ENCODE peak calls at places on chromosomes 1 and 21, in seven cellular contexts. X, G, D, O, U, Y and C are unnamed samples.

GRCh38 chr21:45015469-45015860 is 58.9 kb upstream of the ADARB1 start:
- DNase-seq in X (no peak), U (no peak), G (no peak), O (no peak), Y (peak; percentile 4), D (peak; percentile 65), C (peak; percentile 10)

GRCh38 chr1:167714851-167715652 is 6.7 kb upstream of the MPZL1 start:
- DNase-seq in O (peak; percentile 94), D (peak; percentile 89), Y (peak; percentile 77), U (peak; percentile 93), X (peak; percentile 98), G (peak; percentile 92), C (peak; percentile 85)

GRCh38 chr1:243765676-243766075 is 84.4 kb downstream of the AKT3 start:
- DNase-seq in O (no peak), G (no peak), Y (no peak), D (no peak), U (no peak), X (no peak), C (no peak)

GRCh38 chr1:179807691-179808485 is 64.8 kb downstream of the FAM163A start:
- DNase-seq in O (no peak), G (no peak), D (no peak), U (no peak), Y (no peak), X (no peak), C (no peak)

GRCh38 chr1:203547147-203547546 is 53.2 kb downstream of the OPTC start:
- DNase-seq in X (no peak), D (no peak), G (no peak), Y (no peak), O (no peak), U (no peak), C (no peak)

GRCh38 chr1:84836145-84836544 is 56.9 kb downstream of the LPAR3 start:
- DNase-seq in O (no peak), X (no peak), G (no peak), D (no peak), Y (no peak), U (no peak), C (no peak)

GRCh38 chr1:116164056-116164889 is 53.1 kb downstream of the MAB21L3 start:
- DNase-seq in D (peak; percentile 83), G (no peak), O (no peak), Y (peak; percentile 63), U (no peak), X (no peak), C (no peak)

GRCh38 chr1:162677607-162678371 is 45.5 kb downstream of the DDR2 start:
- DNase-seq in D (no peak), Y (no peak), O (no peak), X (peak; percentile 65), U (no peak), G (no peak), C (no peak)

GRCh38 chr1:213931804-213932203 is 56.0 kb upstream of the PROX1 start:
- DNase-seq in G (no peak), Y (no peak), D (no peak), O (no peak), X (no peak), U (no peak), C (no peak)

GRCh38 chr1:66022904-66023620 is 230.4 kb downstream of the PDE4B start:
- DNase-seq in Y (no peak), U (no peak), O (peak; percentile 5), D (no peak), G (no peak), X (peak; percentile 17), C (no peak)

GRCh38 chr1:107804134-107804533 is 160.8 kb downstream of the VAV3 start:
- DNase-seq in U (no peak), X (peak; percentile 60), O (peak; percentile 64), G (no peak), D (no peak), Y (no peak), C (no peak)

GRCh38 chr1:191151321-191151807 is 673.7 kb upstream of the BRINP3 start:
- DNase-seq in Y (no peak), D (no peak), G (no peak), U (no peak), X (no peak), O (no peak), C (no peak)

GRCh38 chr1:154869351-154870116 is 547 bp downstream of the KCNN3 start:
- DNase-seq in X (no peak), D (peak; percentile 74), U (peak; percentile 39), O (no peak), Y (peak; percentile 64), G (no peak), C (peak; percentile 68)

GRCh38 chr1:41713557-41714327 is 205.0 kb downstream of the HIVEP3 start:
- DNase-seq in U (no peak), X (no peak), O (no peak), G (no peak), D (no peak), Y (no peak), C (peak; percentile 51)

GRCh38 chr1:69915347-69915746 is 290.0 kb downstream of the LRRC40 start:
- DNase-seq in U (no peak), G (no peak), O (no peak), D (no peak), X (no peak), Y (no peak), C (no peak)

GRCh38 chr1:2258122-2258812 is 30.1 kb downstream of the SKI start:
- DNase-seq in U (no peak), G (no peak), Y (no peak), D (no peak), O (no peak), X (no peak), C (no peak)

GRCh38 chr1:155859881-155860841 is 794 bp downstream of the SYT11 start:
- DNase-seq in D (peak; percentile 90), O (peak; percentile 72), X (no peak), Y (peak; percentile 87), G (no peak), U (peak; percentile 67), C (peak; percentile 90)

GRCh38 chr1:185695299-185695698 is 38.9 kb upstream of the HMCN1 start:
- DNase-seq in U (no peak), D (no peak), X (peak; percentile 42), G (no peak), O (peak; percentile 22), Y (no peak), C (no peak)

GRCh38 chr1:244709491-244710368 is 56.8 kb downstream of the DESI2 start:
- DNase-seq in U (no peak), X (no peak), O (no peak), D (no peak), G (no peak), Y (no peak), C (no peak)

DNA sequence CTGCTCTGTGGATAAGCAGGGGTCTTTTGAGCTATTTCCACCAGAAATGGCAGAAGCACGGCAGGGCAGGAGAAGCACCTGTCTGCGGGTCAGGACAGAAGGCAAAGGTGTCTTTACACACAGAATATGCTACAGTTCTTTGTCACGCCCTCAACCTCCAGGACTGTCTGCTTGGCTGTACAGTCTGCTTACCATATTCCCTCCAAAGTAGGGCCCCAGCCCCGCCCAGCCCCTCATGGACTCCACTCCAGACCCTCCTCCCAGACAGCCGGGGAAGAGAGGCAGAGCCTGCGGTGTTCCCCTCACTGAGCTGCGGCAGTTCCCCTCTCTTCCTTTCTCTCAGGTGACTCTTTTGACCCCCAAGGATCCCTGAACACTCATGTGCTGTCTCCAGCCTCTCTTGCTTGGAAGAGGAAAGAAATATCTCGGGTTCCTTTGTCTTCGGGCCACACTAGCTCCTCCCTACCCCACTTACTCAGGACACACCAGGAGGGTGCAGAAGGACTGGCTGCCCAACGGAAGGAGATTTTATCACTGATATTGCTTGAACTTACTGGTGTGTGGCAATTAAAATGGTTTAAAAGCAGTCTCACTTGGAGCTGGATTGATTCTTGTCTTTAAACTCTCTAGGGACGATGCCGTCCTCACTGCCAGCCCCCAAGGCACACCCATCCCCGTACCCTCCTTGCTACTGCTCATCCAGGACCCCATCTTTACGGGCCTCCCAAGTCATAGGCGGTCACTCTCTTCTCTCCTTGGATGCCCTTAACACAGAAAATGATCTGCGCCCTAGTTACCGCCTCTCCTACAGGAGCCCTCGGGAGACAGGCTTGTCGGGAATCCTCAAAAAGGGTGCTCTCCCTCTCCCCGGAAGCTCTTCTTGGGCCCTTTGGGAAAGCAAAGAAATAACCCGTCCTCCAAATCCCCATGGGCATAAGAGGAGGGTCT is 169.7 kb downstream of the TOMM20 start:
- DNase-seq in Y (no peak), G (no peak), D (no peak), U (no peak), X (no peak), O (no peak), C (no peak)
- H3K4me1 ChIP-seq in Y (peaks cover 82% of the 10 kb centered on the region), G (peaks cover 98% of the 10 kb centered on the region), D (peaks cover 63% of the 10 kb centered on the region), U (peaks cover 95% of the 10 kb centered on the region), X (peaks cover 36% of the 10 kb centered on the region), O (peaks cover 99% of the 10 kb centered on the region), C (peaks cover 7% of the 10 kb centered on the region)

GRCh38 chr1:46190539-46190938 is 7.7 kb downstream of the POMGNT1 start:
- DNase-seq in G (no peak), X (no peak), O (no peak), D (no peak), U (no peak), Y (no peak), C (no peak)
- H3K27ac ChIP-seq in G (no peak overlapping the region), X (no peak overlapping the region), O (no peak overlapping the region), D (no peak overlapping the region), U (no peak overlapping the region), Y (no peak overlapping the region), C (no peak overlapping the region)

DNA sequence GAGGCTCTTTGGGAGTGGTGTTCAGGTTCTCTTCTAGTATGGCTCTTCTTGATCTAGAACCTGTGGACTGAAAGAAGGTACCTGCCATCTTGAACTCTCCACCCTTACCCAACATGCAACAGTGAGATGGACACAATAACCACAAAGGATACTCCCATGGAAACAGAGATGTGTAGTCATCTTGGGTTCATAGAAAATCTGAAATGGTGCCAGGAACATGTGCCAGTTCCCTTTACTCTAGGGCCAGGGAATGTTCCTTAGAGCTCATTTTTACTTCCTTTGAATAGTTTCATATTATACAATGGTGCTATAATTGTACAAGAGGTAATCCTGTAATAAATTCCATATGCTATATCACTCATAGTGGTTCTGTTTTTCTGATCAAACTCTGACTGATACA is 13.2 kb upstream of the SCYL3 start:
- DNase-seq in U (no peak), O (no peak), D (no peak), X (no peak), Y (no peak), G (no peak), C (no peak)
- H3K4me1 ChIP-seq in U (no peaks in the 10 kb centered on the region), O (no peaks in the 10 kb centered on the region), D (no peaks in the 10 kb centered on the region), X (peaks cover 61% of the 10 kb centered on the region), Y (no peaks in the 10 kb centered on the region), G (no peaks in the 10 kb centered on the region), C (no peaks in the 10 kb centered on the region)

GRCh38 chr1:38997034-38997900 is 6.2 kb downstream of the AKIRIN1 start:
- DNase-seq in G (no peak), X (peak; percentile 16), Y (no peak), D (no peak), O (no peak), U (no peak), C (no peak)

GRCh38 chr1:38994196-38994595 is 3.1 kb downstream of the AKIRIN1 start:
- DNase-seq in U (no peak), Y (no peak), G (no peak), X (no peak), O (no peak), D (no peak), C (no peak)

GRCh38 chr1:38992450-38993111 is 1.5 kb downstream of the AKIRIN1 start:
- DNase-seq in O (peak; percentile 44), Y (no peak), X (no peak), G (no peak), U (no peak), D (no peak), C (no peak)

GRCh38 chr1:39001516-39002389 is 10.7 kb downstream of the AKIRIN1 start:
- DNase-seq in D (no peak), X (no peak), O (no peak), Y (no peak), U (no peak), G (no peak), C (no peak)

DNA sequence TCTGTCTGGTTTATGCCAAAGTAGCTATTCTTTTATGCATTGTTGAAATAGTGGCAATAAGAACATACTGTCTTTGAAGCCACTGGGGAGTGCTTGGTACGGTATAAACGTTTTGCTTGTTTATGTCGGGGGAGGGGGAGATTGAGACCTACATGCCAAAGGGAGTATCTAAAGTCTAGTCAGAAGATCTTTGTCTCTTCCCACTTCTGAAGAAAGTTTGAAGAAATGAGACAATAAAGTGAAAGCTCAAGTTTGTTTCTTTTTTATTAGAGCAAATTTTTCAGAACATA is 6.8 kb downstream of the AKIRIN1 start:
- DNase-seq in Y (no peak), O (no peak), D (no peak), G (no peak), U (no peak), X (no peak), C (no peak)
- H3K27ac ChIP-seq in Y (no peak overlapping the region), O (no peak overlapping the region), D (no peak overlapping the region), G (no peak overlapping the region), U (no peak overlapping the region), X (no peak overlapping the region), C (no peak overlapping the region)